ENCODE peak calls at places on chromosomes 11 and 22, in nine cellular contexts. C is SK-N-SH, Y is cardiac muscle cell, B is IMR-90, W is endodermal cell, O is adrenal gland, I is Peyer's patch, A is fibroblast of lung, H is body of pancreas. U is an unnamed sample.

GRCh38 chr11:90646266-90646665 is 423.4 kb upstream of the CHORDC1 start:
- DNase-seq in I (no peak), A (no peak), W (no peak), C (no peak), B (no peak), O (no peak), Y (no peak), H (no peak), U (no peak)

GRCh38 chr11:129278586-129279319 is 86.6 kb upstream of the ARHGAP32 start:
- DNase-seq in A (no peak), H (peak; percentile 26), W (peak; percentile 67), Y (peak; percentile 27), I (peak; percentile 64), O (no peak), B (no peak), C (peak; percentile 77), U (peak; percentile 50)

GRCh38 chr11:19326499-19326898 is 85.8 kb upstream of the E2F8 start:
- DNase-seq in I (no peak), H (no peak), W (no peak), Y (peak; percentile 58), A (peak; percentile 4), B (peak; percentile 29), O (no peak), C (no peak), U (no peak)

GRCh38 chr11:89495951-89496350 is 4.8 kb upstream of the NOX4 start:
- DNase-seq in I (no peak), C (no peak), W (peak; percentile 67), B (peak; percentile 93), Y (peak; percentile 62), H (no peak), A (peak; percentile 99), O (no peak), U (no peak)

GRCh38 chr11:111429066-111429506 is 50.0 kb upstream of the POU2AF1 start:
- DNase-seq in B (peak; percentile 37), A (no peak), W (peak; percentile 87), O (peak; percentile 76), I (no peak), Y (peak; percentile 81), H (peak; percentile 64), C (peak; percentile 42), U (no peak)

GRCh38 chr11:69382131-69383128 is 88.5 kb downstream of the MYEOV start:
- DNase-seq in W (peak; percentile 48), A (no peak), H (no peak), C (peak; percentile 6), I (peak; percentile 51), O (peak; percentile 45), B (no peak), Y (peak; percentile 43), U (peak; percentile 68)

GRCh38 chr11:68840661-68841653 is 759 bp downstream of the CPT1A start:
- DNase-seq in B (peak; percentile 31), I (peak; percentile 87), H (peak; percentile 76), W (peak; percentile 79), A (peak; percentile 27), O (peak; percentile 68), C (peak; percentile 79), Y (peak; percentile 66), U (peak; percentile 90)

GRCh38 chr11:44775366-44776356 is 48.9 kb downstream of the TSPAN18 start:
- DNase-seq in H (peak; percentile 61), B (peak; percentile 28), W (peak; percentile 94), Y (peak; percentile 61), I (peak; percentile 69), C (peak; percentile 69), A (peak; percentile 26), O (peak; percentile 52), U (peak; percentile 65)

GRCh38 chr11:130719516-130719915 is 196.8 kb downstream of the SNX19 start:
- DNase-seq in O (no peak), B (peak; percentile 71), A (peak; percentile 92), I (no peak), H (no peak), Y (peak; percentile 60), C (no peak), W (no peak), U (no peak)

GRCh38 chr11:128835741-128836410 is 31.2 kb downstream of the KCNJ1 start:
- DNase-seq in B (no peak), H (no peak), A (no peak), O (no peak), I (no peak), W (no peak), Y (peak; percentile 88), C (no peak), U (no peak)

GRCh38 chr11:68741536-68741935 is 9.8 kb downstream of the TESMIN start:
- DNase-seq in H (no peak), B (peak; percentile 10), W (no peak), A (peak; percentile 33), Y (no peak), I (no peak), O (no peak), C (no peak), U (no peak)

GRCh38 chr22:43293661-43294392 is 49.3 kb downstream of the SCUBE1 start:
- DNase-seq in W (no peak), H (no peak), I (peak; percentile 82), A (no peak), Y (peak; percentile 29), B (peak; percentile 60), C (no peak), O (peak; percentile 90), U (no peak)

GRCh38 chr11:71501071-71501985 is 25.7 kb upstream of the KRTAP5-7 start:
- DNase-seq in I (no peak), W (no peak), Y (no peak), O (no peak), B (no peak), H (no peak), C (no peak), A (no peak), U (no peak)

GRCh38 chr22:45308624-45309421 is 911 bp upstream of the FAM118A start:
- DNase-seq in W (peak; percentile 61), C (no peak), O (no peak), Y (no peak), A (no peak), I (no peak), B (no peak), H (no peak), U (no peak)

GRCh38 chr22:37403267-37403960 is 23.9 kb downstream of the ELFN2 start:
- DNase-seq in W (peak; percentile 64), A (no peak), C (peak; percentile 76), B (no peak), I (no peak), Y (no peak), H (no peak), O (no peak), U (no peak)

GRCh38 chr11:98835336-98835735 is 185.4 kb upstream of the CNTN5 start:
- DNase-seq in A (no peak), I (no peak), H (no peak), Y (peak; percentile 0), O (no peak), B (no peak), W (no peak), C (no peak), U (peak; percentile 17)

GRCh38 chr11:2652362-2652761 is 47.4 kb downstream of the KCNQ1OT1 start:
- DNase-seq in A (no peak), I (no peak), B (no peak), O (no peak), W (no peak), C (peak; percentile 18), H (no peak), Y (no peak), U (no peak)

GRCh38 chr11:123122341-123122740 is 60.4 kb upstream of the HSPA8 start:
- DNase-seq in B (peak; percentile 78), W (no peak), A (peak; percentile 30), O (no peak), I (no peak), H (peak; percentile 19), C (peak; percentile 48), Y (peak; percentile 91), U (peak; percentile 49)

GRCh38 chr22:46053563-46054090 is 76.7 kb upstream of the WNT7B start:
- DNase-seq in C (peak; percentile 94), O (peak; percentile 77), H (peak; percentile 84), Y (peak; percentile 74), B (peak; percentile 38), W (no peak), A (peak; percentile 64), I (peak; percentile 90), U (peak; percentile 89)

GRCh38 chr11:66891849-66892660 is 35.2 kb downstream of the LRFN4 start:
- DNase-seq in C (no peak), H (peak; percentile 76), O (peak; percentile 95), I (peak; percentile 59), A (peak; percentile 95), W (peak; percentile 86), Y (peak; percentile 85), B (peak; percentile 99), U (peak; percentile 70)

GRCh38 chr11:45110562-45110961 is 35.9 kb upstream of the PRDM11 start:
- DNase-seq in B (peak; percentile 68), H (peak; percentile 65), Y (peak; percentile 83), W (peak; percentile 78), O (no peak), A (peak; percentile 48), C (peak; percentile 76), I (peak; percentile 51), U (no peak)

GRCh38 chr11:91859666-91860065 is 365.0 kb upstream of the FAT3 start:
- DNase-seq in W (no peak), B (no peak), O (no peak), Y (no peak), C (peak; percentile 32), A (no peak), H (no peak), I (no peak), U (no peak)

GRCh38 chr11:85095239-85095638 is 531.9 kb downstream of the DLG2 start:
- DNase-seq in I (no peak), C (no peak), B (no peak), A (no peak), Y (no peak), H (no peak), W (no peak), O (no peak), U (no peak)
- H3K4me1 ChIP-seq in I (no peaks in the 10 kb centered on the region), C (no peaks in the 10 kb centered on the region), B (no peaks in the 10 kb centered on the region), A (no peaks in the 10 kb centered on the region), Y (peaks cover 22% of the 10 kb centered on the region), H (no peaks in the 10 kb centered on the region), W (no peaks in the 10 kb centered on the region), O (no peaks in the 10 kb centered on the region), U (no peaks in the 10 kb centered on the region)

DNA sequence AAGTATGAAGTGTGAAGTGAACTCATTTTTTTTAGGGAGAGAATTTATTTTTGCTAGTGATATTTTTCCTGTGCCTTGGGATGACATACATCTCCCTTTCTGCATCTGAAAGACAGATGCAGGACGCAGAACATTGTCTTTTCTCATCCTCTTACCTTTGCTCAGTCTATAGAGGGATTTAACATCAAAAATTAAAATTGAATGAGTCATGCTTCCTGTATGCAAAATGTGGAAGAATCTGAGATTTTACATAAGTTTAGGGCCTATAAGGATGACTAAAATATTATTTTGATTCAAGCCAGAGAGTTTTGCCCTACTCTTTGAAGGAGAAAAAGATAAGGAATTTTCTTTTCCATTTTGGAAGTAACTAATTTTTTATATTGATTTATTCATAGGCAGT is 27.3 kb downstream of the XRCC6 start:
- DNase-seq in C (no peak), B (no peak), O (no peak), W (no peak), I (no peak), H (no peak), Y (no peak), A (no peak), U (no peak)
- H3K27ac ChIP-seq in C (no peak overlapping the region), B (no peak overlapping the region), O (no peak overlapping the region), W (no peak overlapping the region), I (no peak overlapping the region), H (no peak overlapping the region), Y (no peak overlapping the region), A (no peak overlapping the region), U (no peak overlapping the region)

GRCh38 chr22:22025320-22026156 is 43.0 kb upstream of the TOP3B start:
- DNase-seq in C (no peak), I (no peak), Y (no peak), W (no peak), O (no peak), H (no peak), B (no peak), A (no peak), U (no peak)
- H3K4me1 ChIP-seq in C (no peaks in the 10 kb centered on the region), I (peaks cover 12% of the 10 kb centered on the region), Y (peaks cover 4% of the 10 kb centered on the region), W (peaks cover 10% of the 10 kb centered on the region), O (no peaks in the 10 kb centered on the region), H (no peaks in the 10 kb centered on the region), B (peaks cover 2% of the 10 kb centered on the region), A (no peaks in the 10 kb centered on the region), U (no peaks in the 10 kb centered on the region)

GRCh38 chr11:115765803-115766239 is 261.6 kb upstream of the CADM1 start:
- DNase-seq in B (peak; percentile 81), W (no peak), H (no peak), Y (peak; percentile 18), C (no peak), O (no peak), I (no peak), A (peak; percentile 45), U (no peak)
- H3K27ac ChIP-seq in B (peak overlapping the region; percentile 35), W (no peak overlapping the region), H (no peak overlapping the region), Y (no peak overlapping the region), C (no peak overlapping the region), O (no peak overlapping the region), I (no peak overlapping the region), A (no peak overlapping the region), U (no peak overlapping the region)

U was measured in right lobe of liver.